ENCODE peak calls at places on chromosomes 3 and 15, in six cellular contexts. W is transverse colon, J is OCI-LY7, G is sigmoid colon, H is PC-9, B is ovary. U is an unnamed sample.

GRCh38 chr3:3740061-3740460 is 59.2 kb upstream of the LRRN1 start:
- DNase-seq in W (no peak), J (no peak), G (no peak), B (no peak), H (no peak), U (no peak)

GRCh38 chr3:108100906-108101305 is 10.1 kb upstream of the CD47 start:
- DNase-seq in G (no peak), H (no peak), B (no peak), W (no peak), J (peak; percentile 90), U (no peak)

GRCh38 chr15:66623801-66624453 is 58.1 kb upstream of the LCTL start:
- DNase-seq in J (no peak), W (no peak), H (no peak), G (no peak), B (no peak), U (no peak)

GRCh38 chr3:8856721-8857120 is 87.3 kb upstream of the OXTR start:
- DNase-seq in G (no peak), H (no peak), W (no peak), B (no peak), J (no peak), U (no peak)

GRCh38 chr3:47143068-47143467 is 20.8 kb downstream of the SETD2 start:
- DNase-seq in H (no peak), J (no peak), B (no peak), W (no peak), G (no peak), U (no peak)

GRCh38 chr3:42302924-42303634 is 37.1 kb upstream of the CCK start:
- DNase-seq in B (no peak), J (peak; percentile 84), W (no peak), H (no peak), G (no peak), U (no peak)

GRCh38 chr3:48180530-48181253 is 7.5 kb downstream of the CDC25A start:
- DNase-seq in B (no peak), W (no peak), J (no peak), G (no peak), H (no peak), U (no peak)

GRCh38 chr15:92917606-92918407 is 17.7 kb downstream of the CHD2 start:
- DNase-seq in G (peak; percentile 98), H (peak; percentile 94), W (peak; percentile 98), J (peak; percentile 95), B (peak; percentile 94), U (peak; percentile 96)

GRCh38 chr15:31381801-31382692 is 55.4 kb downstream of the KLF13 start:
- DNase-seq in B (no peak), G (no peak), J (no peak), W (no peak), H (no peak), U (peak; percentile 33)

GRCh38 chr3:188553569-188553968 is 399.6 kb downstream of the LPP start:
- DNase-seq in G (no peak), H (no peak), B (no peak), J (no peak), W (no peak), U (no peak)

GRCh38 chr15:31004220-31004733 is 12.8 kb upstream of the MTMR10 start:
- DNase-seq in B (no peak), G (no peak), H (no peak), J (peak; percentile 83), W (peak; percentile 69), U (peak; percentile 58)

GRCh38 chr3:186150234-186150830 is 41.4 kb upstream of the ETV5 start:
- DNase-seq in W (no peak), B (no peak), J (peak; percentile 25), H (no peak), G (no peak), U (peak; percentile 59)

GRCh38 chr3:10248984-10249748 is 907 bp downstream of the TATDN2 start:
- DNase-seq in J (peak; percentile 48), W (peak; percentile 44), H (no peak), B (peak; percentile 29), G (peak; percentile 77), U (peak; percentile 72)

GRCh38 chr3:10249833-10250232 is 1.6 kb downstream of the TATDN2 start:
- DNase-seq in H (no peak), B (no peak), J (no peak), W (no peak), G (no peak), U (no peak)

GRCh38 chr3:10253731-10254130 is 5.5 kb downstream of the TATDN2 start:
- DNase-seq in G (no peak), J (no peak), W (no peak), H (no peak), B (no peak), U (no peak)

GRCh38 chr3:10248184-10248983 is at the start of gene TATDN2:
- DNase-seq in H (peak; percentile 87), G (peak; percentile 99), W (peak; percentile 99), J (peak; percentile 100), B (peak; percentile 98), U (peak; percentile 99)

GRCh38 chr3:10251006-10251405 is 2.7 kb downstream of the TATDN2 start:
- DNase-seq in B (no peak), G (no peak), W (no peak), J (no peak), H (no peak), U (no peak)
- H3K4me1 ChIP-seq in B (peaks cover 9% of the 10 kb centered on the region), G (peaks cover 25% of the 10 kb centered on the region), W (peaks cover 40% of the 10 kb centered on the region), J (peaks cover 21% of the 10 kb centered on the region), H (peaks cover 17% of the 10 kb centered on the region), U (no peaks in the 10 kb centered on the region)

GRCh38 chr3:33419948-33420347 is 20.3 kb downstream of the UBP1 start:
- DNase-seq in B (no peak), G (no peak), W (no peak), H (no peak), J (no peak), U (no peak)

GRCh38 chr3:33424606-33425453 is 15.4 kb downstream of the UBP1 start:
- DNase-seq in H (no peak), W (no peak), G (no peak), B (no peak), J (no peak), U (no peak)

GRCh38 chr3:33425456-33425855 is 14.7 kb downstream of the UBP1 start:
- DNase-seq in B (no peak), G (no peak), H (no peak), J (no peak), W (no peak), U (no peak)

GRCh38 chr3:33417051-33417673 is 23.0 kb downstream of the UBP1 start:
- DNase-seq in J (no peak), W (no peak), H (no peak), B (no peak), G (no peak), U (no peak)

GRCh38 chr3:33420966-33421365 is 19.2 kb downstream of the UBP1 start:
- DNase-seq in B (no peak), H (no peak), G (no peak), J (no peak), W (no peak), U (no peak)
- TF ChIP-seq CTCF in B (no peak), H (no peak), G (no peak), J (no peak), W (no peak), U (peak; percentile 47)

GRCh38 chr3:156553705-156554356 is 1.1 kb downstream of the SSR3 start:
- DNase-seq in W (no peak), B (no peak), G (no peak), J (peak; percentile 24), H (peak; percentile 53), U (peak; percentile 49)

GRCh38 chr3:156554515-156554841 is 439 bp downstream of the SSR3 start:
- DNase-seq in B (no peak), W (no peak), J (no peak), H (no peak), G (no peak), U (no peak)

GRCh38 chr3:156551746-156552145 is 3.2 kb downstream of the SSR3 start:
- DNase-seq in B (no peak), H (peak; percentile 42), W (no peak), G (no peak), J (no peak), U (no peak)

GRCh38 chr3:156551261-156551660 is 3.7 kb downstream of the SSR3 start:
- DNase-seq in B (no peak), W (no peak), H (no peak), J (no peak), G (no peak), U (no peak)

DNA sequence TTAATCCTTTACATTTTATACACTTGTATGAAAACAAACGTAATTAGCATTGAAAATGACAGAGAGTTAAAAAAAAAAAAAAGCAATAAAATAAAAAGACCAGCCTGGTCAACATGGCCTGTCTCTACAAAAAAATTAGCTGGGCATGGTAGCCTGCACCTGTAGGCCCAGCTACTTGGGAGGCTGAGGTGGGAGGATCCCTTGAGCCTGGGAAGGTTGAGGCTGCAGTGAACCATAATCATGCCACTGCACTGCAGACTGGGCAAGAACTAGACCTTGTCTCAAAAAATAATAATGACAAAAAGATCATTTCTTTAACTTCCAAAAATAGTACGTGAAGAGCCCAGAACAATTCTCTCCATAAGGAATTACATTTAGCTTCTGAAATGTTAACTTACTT is 1.9 kb downstream of the SSR3 start:
- DNase-seq in J (no peak), H (no peak), G (no peak), W (no peak), B (no peak), U (no peak)
- H3K27ac ChIP-seq in J (no peak overlapping the region), H (no peak overlapping the region), G (peak overlapping the region; percentile 89), W (no peak overlapping the region), B (no peak overlapping the region), U (no peak overlapping the region)

GRCh38 chr3:196774845-196775422 is 35.3 kb downstream of the PAK2 start:
- DNase-seq in B (no peak), H (no peak), J (no peak), G (no peak), W (no peak), U (no peak)
- H3K4me1 ChIP-seq in B (peaks cover 15% of the 10 kb centered on the region), H (no peaks in the 10 kb centered on the region), J (peaks cover 7% of the 10 kb centered on the region), G (peaks cover 42% of the 10 kb centered on the region), W (peaks cover 40% of the 10 kb centered on the region), U (no peaks in the 10 kb centered on the region)

GRCh38 chr3:10026084-10026890 is at the start of gene FANCD2:
- DNase-seq in W (peak; percentile 92), H (peak; percentile 65), J (peak; percentile 90), G (peak; percentile 92), B (peak; percentile 83), U (peak; percentile 98)
- TF ChIP-seq CTCF in W (peak; percentile 17), H (no peak), J (no peak), G (no peak), B (no peak), U (no peak)

GRCh38 chr3:182947892-182948291 is 32.4 kb downstream of the DCUN1D1 start:
- DNase-seq in W (no peak), H (peak; percentile 51), G (no peak), J (peak; percentile 41), B (no peak), U (no peak)

GRCh38 chr3:182949688-182950087 is 30.6 kb downstream of the DCUN1D1 start:
- DNase-seq in H (no peak), B (no peak), W (no peak), J (no peak), G (no peak), U (no peak)

GRCh38 chr3:182948305-182948704 is 32.0 kb downstream of the DCUN1D1 start:
- DNase-seq in H (no peak), J (no peak), W (no peak), B (no peak), G (no peak), U (no peak)
- H3K27ac ChIP-seq in H (no peak overlapping the region), J (no peak overlapping the region), W (no peak overlapping the region), B (no peak overlapping the region), G (no peak overlapping the region), U (no peak overlapping the region)

U was measured in endodermal cell.